ENCODE peak calls at places on chromosome 20, in nine cellular contexts. M is activated CD4-positive, CD25-positive, alpha-beta regulatory T cell; J is fibroblast of villous mesenchyme; K is Calu3; I is mucosa of gallbladder; N is glutamatergic neuron; P is heart left ventricle; C is naive thymus-derived CD4-positive, alpha-beta T cell; Z is CD4-positive, alpha-beta T cell. F is an unnamed sample.

GRCh38 chr20:53099851-53100250 is 127.7 kb downstream of the TSHZ2 start:
- DNase-seq in M (no peak), J (no peak), K (no peak), I (no peak), N (no peak), P (no peak), C (no peak), Z (no peak), F (no peak)

GRCh38 chr20:2246081-2246491 is 49.7 kb upstream of the TGM3 start:
- DNase-seq in M (no peak), J (no peak), K (no peak), I (no peak), N (no peak), P (no peak), C (no peak), Z (no peak), F (no peak)

GRCh38 chr20:50356962-50357782 is 153.0 kb upstream of the PTPN1 start:
- DNase-seq in M (no peak), J (no peak), K (no peak), I (no peak), N (no peak), P (no peak), C (no peak), Z (no peak), F (no peak)

GRCh38 chr20:46458891-46459750 is 52.7 kb upstream of the ELMO2 start:
- DNase-seq in M (no peak), J (no peak), K (peak), I (peak), N (peak), P (peak), C (no peak), Z (no peak), F (no peak)

GRCh38 chr20:8094415-8094818 is 37.6 kb upstream of the PLCB1 start:
- DNase-seq in M (no peak), J (peak), K (peak), I (peak), N (no peak), P (peak), C (no peak), Z (no peak), F (no peak)

GRCh38 chr20:22775671-22776139 is 191.3 kb upstream of the FOXA2 start:
- DNase-seq in M (no peak), J (peak), K (no peak), I (no peak), N (no peak), P (no peak), C (no peak), Z (no peak), F (no peak)

GRCh38 chr20:41032243-41032642 is 3.6 kb downstream of the TOP1 start:
- DNase-seq in M (no peak), J (peak), K (no peak), I (no peak), N (no peak), P (no peak), C (no peak), Z (no peak), F (no peak)

GRCh38 chr20:10179574-10180298 is 38.9 kb upstream of the SNAP25 start:
- DNase-seq in M (no peak), J (no peak), K (no peak), I (no peak), N (peak), P (no peak), C (no peak), Z (no peak), F (no peak)

GRCh38 chr20:40991181-40991889 is 37.3 kb upstream of the TOP1 start:
- DNase-seq in M (peak), J (no peak), K (no peak), I (peak), N (no peak), P (peak), C (peak), Z (no peak), F (no peak)

F was measured in stimulated activated CD8-positive, alpha-beta memory T cell treated with anti-CD3 and anti-CD28 coated beads, Interleukin-4, amount 100 ng/mL, for 1 hour.